ENCODE peak calls at places on chromosome 13, in ten cellular contexts. Q is thoracic aorta, W is fibroblast of pulmonary artery, E is body of pancreas, R is AG09309, S is Peyer's patch, V is T-helper 1 cell, F is GDM1, L is LoVo, A is H9. X is an unnamed sample.
A peak's percentile ranks its signal among the peaks of the same experiment; 100 is the strongest.

GRCh38 chr13:29664591-29664990 is 69.1 kb upstream of the SLC7A1 start:
- DNase-seq in W (no peak), R (no peak), Q (no peak), V (no peak), S (no peak), L (no peak), A (no peak), E (no peak), F (no peak), X (no peak)

GRCh38 chr13:19185865-19186645 is 4.4 kb upstream of the TUBA3C start:
- DNase-seq in W (no peak), S (no peak), F (no peak), Q (no peak), R (no peak), V (no peak), L (no peak), A (no peak), E (no peak), X (no peak)

GRCh38 chr13:102399791-102400618 is 1.8 kb downstream of the FGF14 start:
- DNase-seq in Q (no peak), R (no peak), F (no peak), L (no peak), V (peak; percentile 15), S (no peak), A (peak; percentile 50), W (no peak), E (peak; percentile 27), X (peak; percentile 3)

GRCh38 chr13:79943633-79944032 is 397.3 kb downstream of the SPRY2 start:
- DNase-seq in A (no peak), F (no peak), S (no peak), Q (no peak), R (no peak), V (no peak), L (no peak), W (no peak), E (no peak), X (no peak)

GRCh38 chr13:94252209-94252608 is 227.3 kb downstream of the DCT start:
- DNase-seq in W (no peak), E (no peak), V (no peak), F (no peak), S (no peak), A (no peak), Q (no peak), R (no peak), L (no peak), X (no peak)

GRCh38 chr13:93559718-93560117 is 333.1 kb downstream of the GPC6 start:
- DNase-seq in R (no peak), S (no peak), Q (no peak), F (no peak), E (no peak), W (peak; percentile 69), L (no peak), V (no peak), A (no peak), X (no peak)

GRCh38 chr13:43094901-43095300 is 71.5 kb downstream of the DNAJC15 start:
- DNase-seq in W (no peak), R (no peak), A (no peak), Q (no peak), E (no peak), L (no peak), S (no peak), F (no peak), V (peak; percentile 62), X (no peak)

GRCh38 chr13:112876305-112877000 is 92.6 kb upstream of the MCF2L start:
- DNase-seq in V (no peak), E (no peak), S (peak; percentile 37), R (no peak), F (no peak), A (no peak), Q (no peak), L (no peak), W (no peak), X (no peak)

GRCh38 chr13:39051157-39051556 is 12.9 kb downstream of the NHLRC3 start:
- DNase-seq in Q (no peak), R (peak; percentile 8), V (peak; percentile 13), A (no peak), F (peak; percentile 12), W (peak; percentile 67), E (no peak), L (peak; percentile 15), S (no peak), X (no peak)

GRCh38 chr13:111595276-111595675 is 274.8 kb downstream of the TEX29 start:
- DNase-seq in V (no peak), W (no peak), Q (no peak), R (no peak), A (no peak), S (no peak), L (no peak), E (no peak), F (no peak), X (no peak)

GRCh38 chr13:99892189-99892588 is 79.4 kb downstream of the ZIC5 start:
- DNase-seq in E (no peak), S (no peak), F (no peak), Q (no peak), L (no peak), A (peak; percentile 81), W (no peak), V (no peak), R (no peak), X (no peak)

GRCh38 chr13:51359352-51359751 is 19.9 kb downstream of the SERPINE3 start:
- DNase-seq in A (no peak), E (no peak), Q (no peak), V (no peak), S (no peak), W (no peak), F (no peak), L (no peak), R (no peak), X (no peak)

GRCh38 chr13:77061362-77061761 is 34.4 kb upstream of the FBXL3 start:
- DNase-seq in V (no peak), W (no peak), S (no peak), Q (no peak), A (no peak), L (no peak), F (no peak), R (no peak), E (no peak), X (no peak)

GRCh38 chr13:109784590-109785140 is 1.7 kb downstream of the IRS2 start:
- DNase-seq in F (no peak), Q (no peak), R (no peak), E (peak; percentile 68), V (peak; percentile 56), S (peak; percentile 84), L (no peak), A (peak; percentile 81), W (peak; percentile 77), X (peak; percentile 81)

GRCh38 chr13:67217914-67218313 is 12.2 kb downstream of the PCDH9 start:
- DNase-seq in A (no peak), F (no peak), R (no peak), Q (no peak), L (no peak), W (no peak), S (no peak), V (no peak), E (no peak), X (no peak)

GRCh38 chr13:77362166-77362565 is 35.3 kb upstream of the MYCBP2 start:
- DNase-seq in Q (no peak), W (no peak), E (no peak), R (no peak), L (no peak), F (no peak), S (no peak), A (no peak), V (no peak), X (no peak)

GRCh38 chr13:92829930-92830329 is 396.7 kb upstream of the GPC6 start:
- DNase-seq in Q (no peak), R (no peak), A (no peak), E (no peak), W (no peak), L (no peak), V (no peak), F (no peak), S (no peak), X (no peak)

GRCh38 chr13:36571444-36571843 is 102.4 kb upstream of the SERTM1 start:
- DNase-seq in V (no peak), S (no peak), W (peak; percentile 13), E (no peak), Q (no peak), A (no peak), L (no peak), R (no peak), F (no peak), X (no peak)

GRCh38 chr13:112820318-112820717 is 130.5 kb downstream of the ATP11A start:
- DNase-seq in S (peak; percentile 22), V (no peak), F (no peak), Q (no peak), E (no peak), W (no peak), R (no peak), A (no peak), L (no peak), X (no peak)

GRCh38 chr13:25463496-25463895 is 91.7 kb downstream of the ATP8A2 start:
- DNase-seq in F (no peak), V (no peak), Q (no peak), L (no peak), W (no peak), A (no peak), R (no peak), S (no peak), E (no peak), X (no peak)

GRCh38 chr13:113852536-113853517 is 11.0 kb downstream of the GAS6 start:
- DNase-seq in Q (no peak), A (peak; percentile 19), R (no peak), S (peak; percentile 55), W (no peak), F (no peak), L (no peak), E (peak; percentile 5), V (no peak), X (peak; percentile 1)

GRCh38 chr13:113113846-113114271 is 8.3 kb downstream of the F7 start:
- DNase-seq in F (no peak), L (no peak), E (peak; percentile 4), A (no peak), V (no peak), R (no peak), S (peak; percentile 33), Q (no peak), W (no peak), X (no peak)

GRCh38 chr13:48265217-48265815 is 32.3 kb downstream of the ITM2B start:
- DNase-seq in S (peak; percentile 62), Q (no peak), W (no peak), A (no peak), L (no peak), V (peak; percentile 3), E (no peak), F (peak; percentile 90), R (no peak), X (no peak)

GRCh38 chr13:65911546-65912193 is 1318.5 kb downstream of the PCDH9 start:
- DNase-seq in Q (no peak), R (peak; percentile 3), L (no peak), W (peak; percentile 53), V (no peak), S (no peak), A (no peak), E (no peak), F (no peak), X (no peak)

GRCh38 chr13:99302637-99303505 is 4.3 kb downstream of the GPR183 start:
- DNase-seq in S (no peak), R (no peak), Q (no peak), W (no peak), A (no peak), V (no peak), F (no peak), L (no peak), E (no peak), X (no peak)

GRCh38 chr13:21010621-21011020 is 50.8 kb downstream of the LATS2 start:
- DNase-seq in Q (no peak), V (peak; percentile 59), S (no peak), W (no peak), R (no peak), L (no peak), F (no peak), E (no peak), A (peak; percentile 10), X (no peak)

GRCh38 chr13:45362939-45363338 is 22.0 kb upstream of the TPT1 start:
- DNase-seq in R (no peak), L (no peak), V (peak; percentile 33), E (no peak), F (peak; percentile 71), S (no peak), Q (no peak), A (peak; percentile 90), W (no peak), X (no peak)

GRCh38 chr13:93716623-93717022 is 490.0 kb downstream of the GPC6 start:
- DNase-seq in W (no peak), S (no peak), L (no peak), R (no peak), A (no peak), F (no peak), E (no peak), V (no peak), Q (no peak), X (no peak)

X was measured in thyroid gland.